ENCODE peak calls at places on chromosomes 3 and 15, in eight cellular contexts. Q is lower leg skin, E is B cell, O is AG04450, A is H9, H is GM23338, F is Peyer's patch, Y is retinal pigment epithelial cell. J is an unnamed sample.

GRCh38 chr3:159229161-159229560 is 427.3 kb downstream of the MFSD1 start:
- DNase-seq in Q (no peak), Y (no peak), H (peak), F (no peak), E (no peak), A (no peak), O (no peak), J (no peak)

GRCh38 chr3:3799173-3800075 is at the start of gene LRRN1:
- DNase-seq in Q (peak), E (peak), F (peak), Y (peak), A (peak), H (peak), O (no peak), J (peak)

GRCh38 chr3:8319935-8320634 is 181.5 kb upstream of the LMCD1 start:
- DNase-seq in A (no peak), H (no peak), F (no peak), O (peak), Q (no peak), Y (peak), E (no peak), J (no peak)

GRCh38 chr3:43627360-43627759 is 5.5 kb upstream of the ANO10 start:
- DNase-seq in Y (no peak), Q (no peak), O (no peak), F (no peak), A (no peak), H (no peak), E (no peak), J (no peak)

GRCh38 chr3:104273046-104273649 is 1093.6 kb upstream of the ALCAM start:
- DNase-seq in F (no peak), A (no peak), Q (no peak), Y (no peak), E (no peak), H (peak), O (no peak), J (no peak)

GRCh38 chr3:134058728-134059601 is 29.2 kb upstream of the SLCO2A1 start:
- DNase-seq in A (no peak), F (no peak), Q (peak), E (no peak), Y (no peak), O (no peak), H (no peak), J (no peak)

GRCh38 chr15:99326235-99326634 is 75.0 kb downstream of the LRRC28 start:
- DNase-seq in H (no peak), Q (no peak), A (no peak), Y (no peak), E (no peak), O (no peak), F (no peak), J (no peak)

GRCh38 chr3:10637342-10637741 is 132.0 kb upstream of the ATP2B2 start:
- DNase-seq in O (no peak), E (no peak), A (no peak), Y (no peak), H (no peak), Q (no peak), F (no peak), J (no peak)

GRCh38 chr15:41024141-41024540 is 70.9 kb downstream of the CHAC1 start:
- DNase-seq in Q (no peak), A (no peak), H (no peak), O (peak), Y (peak), F (no peak), E (no peak), J (no peak)

GRCh38 chr15:28281876-28282275 is 40.1 kb downstream of the HERC2 start:
- DNase-seq in H (no peak), Q (no peak), F (no peak), O (no peak), Y (no peak), E (no peak), A (no peak), J (no peak)

GRCh38 chr15:71109130-71109529 is 6.1 kb upstream of the THSD4 start:
- DNase-seq in Q (no peak), E (no peak), O (no peak), Y (no peak), F (no peak), A (no peak), H (no peak), J (no peak)
- TF ChIP-seq CTCF in Q (no peak), E (no peak), O (peak), Y (peak), F (no peak), A (no peak), H (no peak), J (no peak)

GRCh38 chr15:51283026-51283425 is 55.4 kb downstream of the CYP19A1 start:
- DNase-seq in O (no peak), Y (no peak), H (no peak), Q (no peak), E (no peak), A (no peak), F (no peak), J (no peak)
- TF ChIP-seq CTCF in O (no peak), Y (no peak), H (peak), Q (no peak), E (no peak), A (peak), F (no peak), J (no peak)

GRCh38 chr3:46998852-46999515 is 19.5 kb downstream of the NBEAL2 start:
- DNase-seq in Q (no peak), H (no peak), A (no peak), E (no peak), Y (no peak), O (no peak), F (no peak), J (no peak)
- TF ChIP-seq CTCF in Q (no peak), H (no peak), A (no peak), E (no peak), Y (no peak), O (no peak), F (no peak), J (no peak)

GRCh38 chr3:188641076-188641475 is 487.1 kb downstream of the LPP start:
- DNase-seq in O (no peak), A (no peak), Q (no peak), F (no peak), H (no peak), E (no peak), Y (no peak), J (no peak)
- TF ChIP-seq CTCF in O (no peak), A (no peak), Q (no peak), F (no peak), H (no peak), E (no peak), Y (no peak), J (no peak)

GRCh38 chr15:64131547-64131946 is 20.0 kb upstream of the SNX22 start:
- DNase-seq in Q (no peak), E (no peak), H (no peak), F (no peak), A (no peak), O (no peak), Y (no peak), J (no peak)
- TF ChIP-seq CTCF in Q (no peak), E (no peak), H (no peak), F (no peak), A (no peak), O (no peak), Y (no peak), J (no peak)

GRCh38 chr15:70964686-70965085 is 72.1 kb downstream of the LRRC49 start:
- DNase-seq in E (no peak), A (no peak), F (no peak), H (no peak), Q (no peak), O (no peak), Y (no peak), J (no peak)
- TF ChIP-seq CTCF in E (no peak), A (no peak), F (no peak), H (no peak), Q (no peak), O (no peak), Y (no peak), J (no peak)

J was measured in GM20000.